ENCODE peak calls at places on chromosome 12, in eight cellular contexts. Y, S, T, R, O, H, E and Z are unnamed samples.

GRCh38 chr12:92971869-92972524 is 42.9 kb upstream of the EEA1 start:
- DNase-seq in Y (no peak), S (peak; percentile 87), T (no peak), R (no peak), O (no peak), H (no peak), E (no peak), Z (no peak)

GRCh38 chr12:114483996-114484395 is 78.1 kb upstream of the TBX5 start:
- DNase-seq in Y (no peak), S (no peak), T (no peak), R (no peak), O (no peak), H (no peak), E (no peak), Z (no peak)

GRCh38 chr12:66280573-66280972 is 21.7 kb upstream of the HELB start:
- DNase-seq in Y (no peak), S (no peak), T (no peak), R (no peak), O (no peak), H (peak; percentile 13), E (no peak), Z (no peak)

GRCh38 chr12:113931517-113931916 is 34.6 kb downstream of the RBM19 start:
- DNase-seq in Y (no peak), S (no peak), T (no peak), R (no peak), O (no peak), H (no peak), E (no peak), Z (no peak)

GRCh38 chr12:49777800-49778748 is 36.7 kb downstream of the TMBIM6 start:
- DNase-seq in Y (peak; percentile 48), S (peak; percentile 20), T (peak; percentile 61), R (peak; percentile 64), O (no peak), H (peak; percentile 70), E (peak; percentile 70), Z (no peak)

GRCh38 chr12:71139153-71139735 is 18.6 kb downstream of the TSPAN8 start:
- DNase-seq in Y (no peak), S (no peak), T (no peak), R (no peak), O (no peak), H (no peak), E (no peak), Z (no peak)

GRCh38 chr12:5466521-5466960 is 34.6 kb downstream of the NTF3 start:
- DNase-seq in Y (no peak), S (peak; percentile 19), T (no peak), R (no peak), O (no peak), H (no peak), E (no peak), Z (no peak)

GRCh38 chr12:29930503-29930902 is 146.8 kb upstream of the TMTC1 start:
- DNase-seq in Y (no peak), S (no peak), T (no peak), R (no peak), O (no peak), H (no peak), E (no peak), Z (no peak)

GRCh38 chr12:123621619-123622530 is 11.6 kb downstream of the EIF2B1 start:
- DNase-seq in Y (no peak), S (no peak), T (no peak), R (no peak), O (no peak), H (no peak), E (no peak), Z (no peak)

GRCh38 chr12:40192704-40193255 is 32.0 kb upstream of the LRRK2 start:
- DNase-seq in Y (no peak), S (no peak), T (no peak), R (no peak), O (no peak), H (no peak), E (no peak), Z (no peak)

GRCh38 chr12:42704340-42704739 is 114.8 kb upstream of the PRICKLE1 start:
- DNase-seq in Y (no peak), S (peak; percentile 52), T (no peak), R (no peak), O (no peak), H (no peak), E (no peak), Z (no peak)

GRCh38 chr12:42705863-42706262 is 116.3 kb upstream of the PRICKLE1 start:
- DNase-seq in Y (peak; percentile 80), S (peak; percentile 99), T (no peak), R (peak; percentile 23), O (peak; percentile 54), H (peak; percentile 77), E (no peak), Z (no peak)

GRCh38 chr12:42704810-42705401 is 115.4 kb upstream of the PRICKLE1 start:
- DNase-seq in Y (no peak), S (no peak), T (no peak), R (no peak), O (no peak), H (no peak), E (no peak), Z (no peak)

GRCh38 chr12:42707312-42707711 is 117.8 kb upstream of the PRICKLE1 start:
- DNase-seq in Y (no peak), S (no peak), T (no peak), R (no peak), O (no peak), H (no peak), E (no peak), Z (no peak)

GRCh38 chr12:42706331-42706730 is 116.8 kb upstream of the PRICKLE1 start:
- DNase-seq in Y (no peak), S (peak; percentile 37), T (no peak), R (no peak), O (no peak), H (no peak), E (no peak), Z (no peak)
- H3K27ac ChIP-seq in Y (no peak overlapping the region), S (no peak overlapping the region), T (no peak overlapping the region), R (no peak overlapping the region), O (peak overlapping the region; percentile 38), H (no peak overlapping the region), E (no peak overlapping the region), Z (no peak overlapping the region)

DNA sequence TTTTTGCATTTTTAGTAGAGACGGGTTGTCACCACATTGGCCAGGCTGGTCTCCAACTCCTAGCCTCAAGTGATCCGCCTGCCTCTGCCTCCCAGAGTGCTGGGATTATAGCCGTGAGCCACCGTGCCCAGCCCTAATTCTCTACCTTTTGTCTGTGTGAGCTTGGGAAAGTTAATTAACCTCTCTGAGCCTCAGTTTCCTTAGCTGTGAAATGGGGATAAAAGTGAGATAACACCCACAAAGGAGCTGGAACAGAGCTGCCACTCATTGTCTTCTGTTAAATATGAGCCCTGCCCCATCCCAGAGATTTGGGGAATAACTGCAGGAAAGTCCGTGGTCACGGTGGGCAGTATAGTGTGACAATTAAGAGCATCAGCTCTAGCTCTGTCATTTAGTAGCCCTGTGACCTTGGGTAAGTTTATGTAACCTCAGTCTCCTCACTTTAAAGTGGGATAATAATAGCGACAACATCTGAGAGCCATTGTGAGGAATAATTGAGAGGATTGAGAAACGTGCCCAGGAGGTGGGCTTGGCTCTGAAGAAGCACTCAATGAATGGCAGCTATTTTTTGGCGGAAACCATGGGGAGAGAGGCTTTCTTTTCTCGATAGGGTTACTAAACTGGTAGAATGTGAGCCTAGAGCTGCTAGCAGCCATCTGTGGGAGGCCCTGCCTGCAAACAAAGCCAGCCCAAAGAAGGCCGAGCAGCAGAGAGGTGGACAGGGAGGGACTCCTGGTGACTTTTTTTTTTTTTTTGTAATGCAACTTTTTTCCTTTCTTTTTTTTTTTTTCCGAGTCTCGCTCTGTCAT is 60.8 kb upstream of the MED13L start:
- DNase-seq in Y (no peak), S (no peak), T (no peak), R (peak; percentile 88), O (no peak), H (no peak), E (no peak), Z (no peak)
- H3K4me1 ChIP-seq in Y (no peaks in the 10 kb centered on the region), S (no peaks in the 10 kb centered on the region), T (peaks cover 2% of the 10 kb centered on the region), R (peaks cover 33% of the 10 kb centered on the region), O (no peaks in the 10 kb centered on the region), H (no peaks in the 10 kb centered on the region), E (no peaks in the 10 kb centered on the region), Z (no peaks in the 10 kb centered on the region)

DNA sequence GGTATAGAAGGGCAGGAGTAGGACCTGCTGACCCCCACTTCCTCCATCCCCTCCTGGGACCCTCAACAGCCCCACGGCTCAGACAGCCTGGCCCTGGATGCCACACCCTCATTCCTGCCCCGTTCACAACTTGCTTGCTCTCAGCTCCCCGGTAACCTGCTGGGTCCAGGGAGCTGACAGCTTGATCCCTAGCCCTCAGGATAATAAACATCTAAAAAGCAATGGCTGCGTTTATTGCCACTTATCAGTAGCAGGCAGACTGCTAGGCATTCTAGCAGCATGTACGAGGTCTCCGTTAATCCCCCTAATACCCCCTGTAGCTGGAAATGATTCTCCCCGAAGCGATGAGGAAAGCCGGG is 24.3 kb upstream of the RPLP0 start:
- DNase-seq in Y (no peak), S (no peak), T (no peak), R (peak; percentile 73), O (no peak), H (no peak), E (no peak), Z (no peak)
- H3K4me3 ChIP-seq in Y (no peak overlapping the region), S (no peak overlapping the region), T (no peak overlapping the region), R (no peak overlapping the region), O (peak overlapping the region; percentile 30), H (no peak overlapping the region), E (no peak overlapping the region), Z (peak overlapping the region; percentile 46)

GRCh38 chr12:47824629-47825028 is 4.9 kb upstream of the HDAC7 start:
- DNase-seq in Y (no peak), S (no peak), T (no peak), R (no peak), O (no peak), H (no peak), E (no peak), Z (no peak)

GRCh38 chr12:47822863-47823262 is 3.2 kb upstream of the HDAC7 start:
- DNase-seq in Y (no peak), S (no peak), T (no peak), R (no peak), O (no peak), H (no peak), E (no peak), Z (no peak)

GRCh38 chr12:47823422-47824086 is 3.9 kb upstream of the HDAC7 start:
- DNase-seq in Y (no peak), S (no peak), T (no peak), R (no peak), O (no peak), H (no peak), E (no peak), Z (no peak)

GRCh38 chr12:47824198-47824597 is 4.5 kb upstream of the HDAC7 start:
- DNase-seq in Y (no peak), S (no peak), T (no peak), R (no peak), O (no peak), H (no peak), E (peak; percentile 71), Z (no peak)

GRCh38 chr12:47825239-47825639 is 5.5 kb upstream of the HDAC7 start:
- DNase-seq in Y (peak; percentile 52), S (no peak), T (no peak), R (no peak), O (no peak), H (peak; percentile 63), E (no peak), Z (peak; percentile 84)
- H3K27ac ChIP-seq in Y (peak overlapping the region; percentile 47), S (no peak overlapping the region), T (no peak overlapping the region), R (no peak overlapping the region), O (no peak overlapping the region), H (peak overlapping the region; percentile 43), E (no peak overlapping the region), Z (peak overlapping the region; percentile 97)

DNA sequence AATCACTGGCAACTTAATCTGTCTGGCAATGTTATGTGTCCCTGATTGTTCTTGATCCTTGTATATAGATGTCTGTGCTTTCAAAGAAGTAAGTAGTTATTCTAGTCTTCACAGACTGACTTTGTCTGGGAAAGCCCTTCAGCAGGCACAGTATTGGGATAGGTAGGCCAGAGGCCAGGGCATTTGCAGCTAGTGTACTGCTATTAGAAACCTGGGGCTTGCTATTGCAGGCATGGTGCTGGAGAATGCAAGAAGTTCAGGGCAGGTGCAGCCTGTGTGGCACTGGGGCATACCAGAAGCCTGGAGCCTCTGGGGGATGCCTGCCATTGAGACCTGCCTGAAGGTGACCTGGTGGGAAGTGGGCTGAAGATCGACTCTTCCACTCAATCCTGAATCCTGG is 96.3 kb downstream of the TMTC3 start:
- DNase-seq in Y (no peak), S (no peak), T (no peak), R (no peak), O (no peak), H (no peak), E (no peak), Z (no peak)
- H3K4me1 ChIP-seq in Y (no peaks in the 10 kb centered on the region), S (peaks cover 4% of the 10 kb centered on the region), T (no peaks in the 10 kb centered on the region), R (no peaks in the 10 kb centered on the region), O (no peaks in the 10 kb centered on the region), H (no peaks in the 10 kb centered on the region), E (no peaks in the 10 kb centered on the region), Z (no peaks in the 10 kb centered on the region)